ENCODE peak calls at places on chromosome 2, in five cellular contexts. O is stimulated activated CD4-positive, alpha-beta T cell treated with anti-CD3 and anti-CD28 coated beads, Interleukin-4, amount 100 ng/mL, for 48 hours; C is T follicular helper cell; S is HCT116; K is AG20443. M is an unnamed sample.

GRCh38 chr2:130759906-130760753 is 4.8 kb downstream of the AMER3 start:
- DNase-seq in O (no peak), C (no peak), S (no peak), K (no peak), M (peak)

GRCh38 chr2:8312861-8313768 is 368.7 kb upstream of the ID2 start:
- DNase-seq in O (no peak), C (no peak), S (peak), K (no peak), M (no peak)

GRCh38 chr2:186431306-186431705 is 54.8 kb upstream of the ZC3H15 start:
- DNase-seq in O (no peak), C (no peak), S (no peak), K (no peak), M (no peak)

GRCh38 chr2:7557376-7557775 is 640.2 kb downstream of the RNF144A start:
- DNase-seq in O (no peak), C (no peak), S (no peak), K (no peak), M (no peak)

GRCh38 chr2:159076233-159076632 is 107.8 kb downstream of the TANC1 start:
- DNase-seq in O (no peak), C (no peak), S (no peak), K (peak), M (no peak)

GRCh38 chr2:11998218-11998617 is 251.8 kb downstream of the LPIN1 start:
- DNase-seq in O (no peak), C (no peak), S (no peak), K (peak), M (no peak)

GRCh38 chr2:99975386-99975785 is 167.0 kb downstream of the AFF3 start:
- DNase-seq in O (no peak), C (no peak), S (no peak), K (peak), M (no peak)

GRCh38 chr2:33292981-33293586 is 183.4 kb upstream of the RASGRP3 start:
- DNase-seq in O (no peak), C (no peak), S (no peak), K (no peak), M (no peak)

GRCh38 chr2:240138275-240138984 is 2.0 kb downstream of the OTOS start:
- DNase-seq in O (no peak), C (no peak), S (no peak), K (no peak), M (no peak)

GRCh38 chr2:13745324-13745723 is 887.2 kb upstream of the LRATD1 start:
- DNase-seq in O (no peak), C (no peak), S (no peak), K (no peak), M (no peak)

GRCh38 chr2:204223544-204223943 is 287.0 kb downstream of the ICOS start:
- DNase-seq in O (no peak), C (no peak), S (no peak), K (no peak), M (no peak)

GRCh38 chr2:84849271-84849952 is 31.5 kb downstream of the TRABD2A start:
- DNase-seq in O (peak), C (no peak), S (no peak), K (no peak), M (no peak)

GRCh38 chr2:150981826-150982225 is 279.8 kb downstream of the RBM43 start:
- DNase-seq in O (no peak), C (no peak), S (no peak), K (no peak), M (peak)

GRCh38 chr2:32865399-32866068 is 81.2 kb upstream of the LTBP1 start:
- DNase-seq in O (no peak), C (no peak), S (peak), K (peak), M (no peak)

GRCh38 chr2:120646994-120647393 is 88.7 kb upstream of the GLI2 start:
- DNase-seq in O (no peak), C (no peak), S (no peak), K (no peak), M (no peak)

GRCh38 chr2:197054437-197054836 is 127.9 kb upstream of the PGAP1 start:
- DNase-seq in O (no peak), C (no peak), S (no peak), K (no peak), M (no peak)

GRCh38 chr2:56168163-56168562 is 15.6 kb upstream of the CCDC85A start:
- DNase-seq in O (no peak), C (no peak), S (no peak), K (peak), M (peak)

GRCh38 chr2:241903121-241904010 is 33.8 kb downstream of the RTP5 start:
- DNase-seq in O (no peak), C (no peak), S (no peak), K (no peak), M (no peak)

GRCh38 chr2:46239847-46240181 is 57.4 kb upstream of the EPAS1 start:
- DNase-seq in O (peak), C (peak), S (no peak), K (no peak), M (no peak)

GRCh38 chr2:214436470-214436869 is 25.6 kb downstream of the VWC2L start:
- DNase-seq in O (no peak), C (no peak), S (no peak), K (no peak), M (no peak)

GRCh38 chr2:85949280-85949679 is 60.5 kb upstream of the ST3GAL5 start:
- DNase-seq in O (no peak), C (no peak), S (no peak), K (no peak), M (peak)

GRCh38 chr2:172438064-172438421 is 10.7 kb downstream of the ITGA6 start:
- DNase-seq in O (no peak), C (no peak), S (no peak), K (no peak), M (no peak)

GRCh38 chr2:45074713-45075112 is 65.5 kb upstream of the SIX2 start:
- DNase-seq in O (no peak), C (no peak), S (no peak), K (no peak), M (no peak)

GRCh38 chr2:33236457-33236856 is 240.0 kb upstream of the RASGRP3 start:
- DNase-seq in O (no peak), C (no peak), S (no peak), K (peak), M (no peak)

GRCh38 chr2:235678712-235679111 is 184.9 kb downstream of the AGAP1 start:
- DNase-seq in O (no peak), C (no peak), S (no peak), K (no peak), M (no peak)

GRCh38 chr2:32363588-32363987 is 6.8 kb downstream of the BIRC6 start:
- DNase-seq in O (no peak), C (no peak), S (no peak), K (no peak), M (no peak)

GRCh38 chr2:149225446-149225845 is 104.9 kb upstream of the LYPD6 start:
- DNase-seq in O (no peak), C (no peak), S (no peak), K (no peak), M (no peak)

GRCh38 chr2:182672471-182673165 is 43.4 kb upstream of the DNAJC10 start:
- DNase-seq in O (no peak), C (no peak), S (peak), K (no peak), M (peak)

GRCh38 chr2:67322361-67323001 is 74.7 kb upstream of the ETAA1 start:
- DNase-seq in O (no peak), C (no peak), S (peak), K (peak), M (peak)

GRCh38 chr2:25543939-25544338 is 129.4 kb downstream of the DTNB start:
- DNase-seq in O (no peak), C (no peak), S (no peak), K (no peak), M (no peak)

GRCh38 chr2:45982096-45982495 is 315.1 kb upstream of the EPAS1 start:
- DNase-seq in O (no peak), C (no peak), S (no peak), K (no peak), M (no peak)